ENCODE peak calls at places on chromosomes 4 and X, in four cellular contexts. One of them, this sample, is unnamed.
A peak's percentile ranks its signal among the peaks of the same experiment; 100 is the strongest.

GRCh38 chr4:102299708-102300107 is 45.6 kb downstream of the SLC39A8 start:
- DNase-seq in HepG2: peak; percentile 21
- DNase-seq in SK-N-SH: peak; percentile 24
- DNase-seq in K562: peak; percentile 70
- DNase-seq in this sample: no peak

GRCh38 chr4:54066718-54067129 is 2.3 kb upstream of the CHIC2 start:
- DNase-seq in K562: peak; percentile 70
- DNase-seq in SK-N-SH: no peak
- DNase-seq in HepG2: no peak
- DNase-seq in this sample: no peak

GRCh38 chr4:55272576-55272975 is 73.5 kb upstream of the SRD5A3 start:
- DNase-seq in SK-N-SH: no peak
- DNase-seq in K562: no peak
- DNase-seq in HepG2: no peak
- DNase-seq in this sample: no peak

GRCh38 chr4:67292045-67292444 is 253.3 kb downstream of the CENPC start:
- DNase-seq in HepG2: no peak
- DNase-seq in K562: no peak
- DNase-seq in SK-N-SH: no peak
- DNase-seq in this sample: no peak

GRCh38 chr4:1533501-1534064 is 127.3 kb upstream of the NKX1-1 start:
- DNase-seq in HepG2: no peak
- DNase-seq in SK-N-SH: no peak
- DNase-seq in K562: no peak
- DNase-seq in this sample: no peak

GRCh38 chrX:134377537-134377936 is 82.4 kb upstream of the HPRT1 start:
- DNase-seq in K562: peak; percentile 14
- DNase-seq in SK-N-SH: peak; percentile 37
- DNase-seq in HepG2: peak; percentile 48
- DNase-seq in this sample: no peak

GRCh38 chr4:180059216-180059881 is 2183.9 kb upstream of the TENM3 start:
- DNase-seq in SK-N-SH: peak; percentile 31
- DNase-seq in HepG2: no peak
- DNase-seq in K562: no peak
- DNase-seq in this sample: no peak

GRCh38 chrX:128769511-128769910 is 717.3 kb upstream of the ACTRT1 start:
- DNase-seq in K562: no peak
- DNase-seq in HepG2: no peak
- DNase-seq in SK-N-SH: no peak
- DNase-seq in this sample: no peak

GRCh38 chrX:76148753-76149152 is 24.1 kb upstream of the PBDC1 start:
- DNase-seq in K562: no peak
- DNase-seq in HepG2: peak; percentile 17
- DNase-seq in SK-N-SH: no peak
- DNase-seq in this sample: no peak

GRCh38 chrX:2284601-2285000 is 216.2 kb downstream of the DHRSX start:
- DNase-seq in K562: no peak
- DNase-seq in SK-N-SH: no peak
- DNase-seq in HepG2: no peak
- DNase-seq in this sample: no peak

GRCh38 chr4:149265645-149266044 is 550.0 kb downstream of the IQCM start:
- DNase-seq in K562: no peak
- DNase-seq in SK-N-SH: no peak
- DNase-seq in HepG2: no peak
- DNase-seq in this sample: no peak

GRCh38 chrX:38205037-38205436 is 15.6 kb downstream of the SRPX start:
- DNase-seq in HepG2: no peak
- DNase-seq in SK-N-SH: no peak
- DNase-seq in K562: no peak
- DNase-seq in this sample: no peak

GRCh38 chr4:118033148-118034060 is 882 bp upstream of the NDST3 start:
- DNase-seq in SK-N-SH: peak; percentile 87
- DNase-seq in HepG2: no peak
- DNase-seq in K562: peak; percentile 3
- DNase-seq in this sample: no peak

GRCh38 chr4:90126805-90127204 is 389 bp upstream of the CCSER1 start:
- DNase-seq in K562: no peak
- DNase-seq in HepG2: no peak
- DNase-seq in SK-N-SH: no peak
- DNase-seq in this sample: no peak

GRCh38 chr4:37890501-37891220 is at the start of gene TBC1D1:
- DNase-seq in SK-N-SH: peak; percentile 69
- DNase-seq in HepG2: no peak
- DNase-seq in K562: no peak
- DNase-seq in this sample: peak; percentile 73

GRCh38 chr4:35250771-35251170 is 993.5 kb downstream of the ARAP2 start:
- DNase-seq in HepG2: no peak
- DNase-seq in SK-N-SH: no peak
- DNase-seq in K562: no peak
- DNase-seq in this sample: no peak

GRCh38 chrX:16774746-16775145 is 11.5 kb upstream of the TXLNG start:
- DNase-seq in HepG2: no peak
- DNase-seq in SK-N-SH: no peak
- DNase-seq in K562: no peak
- DNase-seq in this sample: no peak

GRCh38 chr4:146222313-146222712 is 8.0 kb downstream of the REELD1 start:
- DNase-seq in K562: no peak
- DNase-seq in SK-N-SH: no peak
- DNase-seq in HepG2: no peak
- DNase-seq in this sample: no peak

GRCh38 chr4:159146454-159146853 is 43.6 kb downstream of the RAPGEF2 start:
- DNase-seq in K562: no peak
- DNase-seq in SK-N-SH: no peak
- DNase-seq in HepG2: no peak
- DNase-seq in this sample: no peak

GRCh38 chr4:107243141-107243779 is 207.1 kb upstream of the DKK2 start:
- DNase-seq in SK-N-SH: peak; percentile 11
- DNase-seq in K562: no peak
- DNase-seq in HepG2: no peak
- DNase-seq in this sample: no peak

GRCh38 chr4:170875868-170876267 is 786.1 kb upstream of the AADAT start:
- DNase-seq in SK-N-SH: peak; percentile 2
- DNase-seq in HepG2: peak; percentile 8
- DNase-seq in K562: no peak
- DNase-seq in this sample: no peak

GRCh38 chr4:111630705-111631104 is 514.5 kb upstream of the FAM241A start:
- DNase-seq in HepG2: peak; percentile 7
- DNase-seq in K562: no peak
- DNase-seq in SK-N-SH: peak; percentile 10
- DNase-seq in this sample: no peak

GRCh38 chr4:73213917-73214663 is 44.5 kb downstream of the ANKRD17 start:
- DNase-seq in K562: no peak
- DNase-seq in SK-N-SH: no peak
- DNase-seq in HepG2: no peak
- DNase-seq in this sample: no peak

GRCh38 chrX:8815460-8816065 is 14.4 kb upstream of the FAM9A start:
- DNase-seq in SK-N-SH: peak; percentile 58
- DNase-seq in K562: peak; percentile 55
- DNase-seq in HepG2: peak; percentile 45
- DNase-seq in this sample: no peak

GRCh38 chrX:1224954-1225353 is 12.5 kb upstream of the CRLF2 start:
- DNase-seq in SK-N-SH: no peak
- DNase-seq in K562: no peak
- DNase-seq in HepG2: no peak
- DNase-seq in this sample: no peak

GRCh38 chr4:99645638-99646037 is 12.0 kb downstream of the C4orf54 start:
- DNase-seq in HepG2: no peak
- DNase-seq in K562: no peak
- DNase-seq in SK-N-SH: no peak
- DNase-seq in this sample: no peak

GRCh38 chr4:36385951-36386561 is 104.6 kb downstream of the DTHD1 start:
- DNase-seq in SK-N-SH: no peak
- DNase-seq in HepG2: no peak
- DNase-seq in K562: no peak
- DNase-seq in this sample: no peak

GRCh38 chr4:5924466-5925125 is 31.7 kb upstream of the CRMP1 start:
- DNase-seq in K562: no peak
- DNase-seq in HepG2: no peak
- DNase-seq in SK-N-SH: no peak
- DNase-seq in this sample: no peak

GRCh38 chrX:56728752-56729151 is 291 bp upstream of the NBDY start:
- DNase-seq in HepG2: no peak
- DNase-seq in SK-N-SH: no peak
- DNase-seq in K562: no peak
- DNase-seq in this sample: no peak

GRCh38 chr4:10093801-10094552 is 22.6 kb downstream of the WDR1 start:
- DNase-seq in HepG2: no peak
- DNase-seq in K562: no peak
- DNase-seq in SK-N-SH: peak; percentile 50
- DNase-seq in this sample: no peak

GRCh38 chr4:34182346-34182745 is 2062.0 kb downstream of the ARAP2 start:
- DNase-seq in K562: no peak
- DNase-seq in SK-N-SH: no peak
- DNase-seq in HepG2: no peak
- DNase-seq in this sample: no peak

GRCh38 chr4:62252728-62253127 is 1052.6 kb downstream of the ADGRL3 start:
- DNase-seq in HepG2: no peak
- DNase-seq in SK-N-SH: no peak
- DNase-seq in K562: no peak
- DNase-seq in this sample: no peak

GRCh38 chrX:67614414-67614813 is 70.6 kb downstream of the AR start:
- DNase-seq in SK-N-SH: no peak
- DNase-seq in HepG2: no peak
- DNase-seq in K562: no peak
- DNase-seq in this sample: no peak

GRCh38 chr4:112361181-112361791 is 64.1 kb downstream of the ALPK1 start:
- DNase-seq in HepG2: peak; percentile 42
- DNase-seq in SK-N-SH: no peak
- DNase-seq in K562: no peak
- DNase-seq in this sample: peak; percentile 68

GRCh38 chr4:139872274-139872673 is 206.7 kb downstream of the MGST2 start:
- DNase-seq in K562: no peak
- DNase-seq in HepG2: peak; percentile 47
- DNase-seq in SK-N-SH: no peak
- DNase-seq in this sample: no peak

GRCh38 chr4:72467633-72468032 is 101.4 kb downstream of the ADAMTS3 start:
- DNase-seq in K562: no peak
- DNase-seq in HepG2: no peak
- DNase-seq in SK-N-SH: no peak
- DNase-seq in this sample: no peak

GRCh38 chrX:106144755-106145639 is 23.1 kb upstream of the PWWP3B start:
- DNase-seq in SK-N-SH: no peak
- DNase-seq in K562: no peak
- DNase-seq in HepG2: no peak
- DNase-seq in this sample: no peak

GRCh38 chr4:13705521-13706035 is 78.1 kb upstream of the BOD1L1 start:
- DNase-seq in SK-N-SH: peak; percentile 24
- DNase-seq in K562: no peak
- DNase-seq in HepG2: no peak
- DNase-seq in this sample: no peak

GRCh38 chr4:106140601-106141000 is 175.4 kb downstream of the TBCK start:
- DNase-seq in HepG2: no peak
- DNase-seq in SK-N-SH: no peak
- DNase-seq in K562: no peak
- DNase-seq in this sample: no peak

GRCh38 chr4:106136777-106137331 is 179.2 kb downstream of the TBCK start:
- DNase-seq in SK-N-SH: no peak
- DNase-seq in K562: no peak
- DNase-seq in HepG2: no peak
- DNase-seq in this sample: no peak

DNA sequence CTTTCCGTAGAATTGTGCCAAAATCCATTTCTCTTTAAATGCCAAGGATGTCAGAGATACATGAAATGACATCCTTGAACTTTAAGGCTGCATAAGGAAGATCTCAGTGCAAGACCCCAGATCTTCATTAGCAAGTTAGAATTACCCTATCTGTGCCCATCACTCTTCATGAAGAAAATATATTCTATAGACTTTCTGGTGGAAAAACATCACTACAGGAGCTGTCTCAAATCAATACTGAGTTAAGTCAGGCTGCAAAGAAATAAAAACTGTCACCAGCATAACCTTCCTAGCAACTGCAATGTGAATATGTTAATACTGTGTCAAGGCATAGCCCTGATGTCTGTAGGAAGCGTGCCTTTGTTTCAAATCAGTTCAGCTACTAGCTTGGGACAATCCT is 173.4 kb downstream of the TBCK start:
- DNase-seq in SK-N-SH: no peak
- DNase-seq in K562: no peak
- DNase-seq in HepG2: no peak
- DNase-seq in this sample: no peak
- TF ChIP-seq POLR2AphosphoS5 in SK-N-SH: no peak
- TF ChIP-seq POLR2AphosphoS5 in K562: no peak
- TF ChIP-seq POLR2AphosphoS5 in HepG2: no peak
- TF ChIP-seq POLR2AphosphoS5 in this sample: no peak

GRCh38 chrX:39946822-39947221 is 150.9 kb downstream of the BCOR start:
- DNase-seq in HepG2: no peak
- DNase-seq in K562: no peak
- DNase-seq in SK-N-SH: no peak
- DNase-seq in this sample: no peak
- TF ChIP-seq GABPA in HepG2: no peak
- TF ChIP-seq GABPA in K562: no peak
- TF ChIP-seq GABPA in SK-N-SH: no peak
- TF ChIP-seq GABPA in this sample: no peak

DNA sequence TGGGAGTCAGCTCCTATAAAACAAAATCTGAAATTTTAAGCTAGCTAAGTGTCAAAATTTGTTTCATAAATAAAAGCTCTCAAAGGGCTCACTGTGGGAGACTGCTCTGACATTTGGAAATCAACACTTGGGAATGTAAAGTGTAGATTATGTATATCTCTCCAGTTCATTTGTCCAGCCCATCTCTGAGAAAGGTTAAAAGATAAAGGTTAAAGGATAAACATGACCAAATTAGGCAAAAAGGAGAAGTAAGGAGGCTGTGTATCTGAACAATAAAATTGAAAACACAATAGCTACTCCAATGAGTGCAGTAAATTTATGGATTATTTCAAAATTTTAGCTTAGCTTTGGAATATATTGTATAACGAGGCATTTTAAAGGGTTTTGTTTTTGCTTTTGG is 304.9 kb downstream of the UNC5C start:
- DNase-seq in HepG2: no peak
- DNase-seq in SK-N-SH: no peak
- DNase-seq in K562: peak; percentile 17
- DNase-seq in this sample: no peak
- TF ChIP-seq POLR2AphosphoS5 in HepG2: no peak
- TF ChIP-seq POLR2AphosphoS5 in SK-N-SH: no peak
- TF ChIP-seq POLR2AphosphoS5 in K562: no peak
- TF ChIP-seq POLR2AphosphoS5 in this sample: no peak

GRCh38 chrX:153845842-153846241 is 15.5 kb upstream of the PDZD4 start:
- DNase-seq in HepG2: no peak
- DNase-seq in K562: no peak
- DNase-seq in SK-N-SH: no peak
- DNase-seq in this sample: no peak
- TF ChIP-seq GABPA in HepG2: no peak
- TF ChIP-seq GABPA in K562: no peak
- TF ChIP-seq GABPA in SK-N-SH: no peak
- TF ChIP-seq GABPA in this sample: no peak

DNA sequence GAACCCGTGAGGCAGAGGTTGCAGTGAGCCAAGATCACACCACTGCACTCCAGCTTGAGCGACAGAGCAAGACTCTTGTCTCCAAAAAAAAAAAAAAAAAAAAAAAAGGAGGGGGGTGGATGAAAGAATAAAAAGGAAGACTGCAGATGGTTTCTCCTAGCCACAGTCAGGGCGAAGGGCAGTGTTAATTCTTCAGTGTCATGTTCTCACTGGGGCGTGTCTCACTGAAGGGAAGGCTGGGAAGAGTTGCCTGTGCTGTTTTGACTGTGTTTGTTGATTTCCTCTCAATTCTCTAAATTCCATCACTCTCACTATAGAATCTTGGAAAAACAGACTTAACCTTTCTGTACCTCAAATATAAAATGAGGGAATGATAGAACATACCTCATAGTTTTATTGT is 71.6 kb upstream of the DHX15 start:
- DNase-seq in HepG2: no peak
- DNase-seq in K562: no peak
- DNase-seq in SK-N-SH: no peak
- DNase-seq in this sample: no peak
- TF ChIP-seq POLR2AphosphoS5 in HepG2: no peak
- TF ChIP-seq POLR2AphosphoS5 in K562: no peak
- TF ChIP-seq POLR2AphosphoS5 in SK-N-SH: no peak
- TF ChIP-seq POLR2AphosphoS5 in this sample: no peak